ENCODE peak calls at places on chromosomes 3 and 15, in six cellular contexts. P, C, X, G, O and R are unnamed samples.

GRCh38 chr3:43792904-43793303 is 102.2 kb downstream of the ABHD5 start:
- DNase-seq in P (no peak), C (no peak), X (no peak), G (no peak), O (peak), R (no peak)

GRCh38 chr15:52440414-52440813 is 88.3 kb downstream of the MYO5A start:
- DNase-seq in P (peak), C (no peak), X (peak), G (no peak), O (peak), R (no peak)

GRCh38 chr3:197268319-197268718 is 30.1 kb downstream of the DLG1 start:
- DNase-seq in P (no peak), C (no peak), X (no peak), G (no peak), O (peak), R (no peak)

GRCh38 chr15:75151214-75152128 is 50.2 kb upstream of the C15orf39 start:
- DNase-seq in P (no peak), C (no peak), X (no peak), G (no peak), O (no peak), R (no peak)

GRCh38 chr3:192077795-192078497 is 617.0 kb downstream of the PYDC2 start:
- DNase-seq in P (no peak), C (no peak), X (no peak), G (no peak), O (no peak), R (no peak)

GRCh38 chr3:56917740-56918568 is 116.2 kb upstream of the ARHGEF3 start:
- DNase-seq in P (no peak), C (no peak), X (peak), G (no peak), O (no peak), R (no peak)

GRCh38 chr3:55678521-55679216 is 191.6 kb upstream of the WNT5A start:
- DNase-seq in P (peak), C (no peak), X (no peak), G (no peak), O (no peak), R (no peak)

GRCh38 chr3:134351421-134351820 is 22.8 kb downstream of the AMOTL2 start:
- DNase-seq in P (peak), C (no peak), X (no peak), G (no peak), O (peak), R (no peak)

GRCh38 chr3:184952671-184953070 is 140.7 kb downstream of the VPS8 start:
- DNase-seq in P (no peak), C (no peak), X (no peak), G (no peak), O (no peak), R (no peak)